ENCODE peak calls at places on chromosomes 7 and 10, in ten cellular contexts. H is dorsolateral prefrontal cortex, O is IMR-90, A is esophagus muscularis mucosa, I is retinal pigment epithelial cell, D is brain microvascular endothelial cell, G is astrocyte, L is A673, Z is MM.1S, R is GM06990. B is an unnamed sample.

GRCh38 chr10:42690449-42691360 is 52.3 kb upstream of the ZNF33B start:
- DNase-seq in H (no peak), O (no peak), A (no peak), I (no peak), D (no peak), G (no peak), L (peak), Z (no peak), R (no peak), B (no peak)

GRCh38 chr7:75842836-75843446 is 29.3 kb upstream of the CCL24 start:
- DNase-seq in H (no peak), O (peak), A (no peak), I (peak), D (peak), G (peak), L (peak), Z (peak), R (peak), B (peak)

GRCh38 chr10:58930497-58930896 is 245.9 kb upstream of the PHYHIPL start:
- DNase-seq in H (no peak), O (no peak), A (no peak), I (no peak), D (no peak), G (peak), L (no peak), Z (no peak), R (no peak), B (no peak)

GRCh38 chr10:63885159-63885558 is 364.0 kb downstream of the REEP3 start:
- DNase-seq in H (no peak), O (no peak), A (no peak), I (no peak), D (no peak), G (no peak), L (no peak), Z (no peak), R (no peak), B (no peak)

GRCh38 chr10:61869772-61870520 is 31.6 kb upstream of the ARID5B start:
- DNase-seq in H (no peak), O (peak), A (no peak), I (peak), D (no peak), G (peak), L (peak), Z (no peak), R (no peak), B (peak)

GRCh38 chr10:17009228-17009700 is 120.3 kb downstream of the CUBN start:
- DNase-seq in H (no peak), O (peak), A (peak), I (no peak), D (no peak), G (peak), L (peak), Z (no peak), R (no peak), B (peak)

GRCh38 chr7:99375070-99375807 is 709 bp downstream of the ARPC1B start:
- DNase-seq in H (peak), O (peak), A (peak), I (peak), D (peak), G (peak), L (peak), Z (peak), R (peak), B (peak)

GRCh38 chr10:103062854-103063642 is 130.0 kb downstream of the NT5C2 start:
- DNase-seq in H (peak), O (no peak), A (no peak), I (no peak), D (no peak), G (no peak), L (no peak), Z (no peak), R (no peak), B (no peak)

GRCh38 chr7:27996141-27996540 is 184.5 kb downstream of the JAZF1 start:
- DNase-seq in H (no peak), O (no peak), A (no peak), I (no peak), D (no peak), G (no peak), L (no peak), Z (no peak), R (no peak), B (no peak)

GRCh38 chr10:120963053-120963533 is 111.9 kb downstream of the WDR11 start:
- DNase-seq in H (no peak), O (no peak), A (no peak), I (no peak), D (no peak), G (no peak), L (no peak), Z (no peak), R (no peak), B (no peak)

GRCh38 chr7:99447943-99448342 is 9.2 kb downstream of the CPSF4 start:
- DNase-seq in H (no peak), O (no peak), A (no peak), I (no peak), D (no peak), G (no peak), L (no peak), Z (peak), R (no peak), B (no peak)

GRCh38 chr10:32333849-32334248 is 13.1 kb downstream of the EPC1 start:
- DNase-seq in H (no peak), O (no peak), A (no peak), I (no peak), D (no peak), G (no peak), L (no peak), Z (no peak), R (no peak), B (no peak)

GRCh38 chr7:20358106-20358505 is 27.4 kb downstream of the ITGB8 start:
- DNase-seq in H (no peak), O (no peak), A (no peak), I (no peak), D (no peak), G (no peak), L (no peak), Z (no peak), R (no peak), B (no peak)

GRCh38 chr10:55019461-55019860 is 218.4 kb upstream of the PCDH15 start:
- DNase-seq in H (no peak), O (no peak), A (no peak), I (peak), D (no peak), G (peak), L (no peak), Z (peak), R (no peak), B (no peak)

GRCh38 chr7:20402297-20403230 is 71.9 kb downstream of the ITGB8 start:
- DNase-seq in H (no peak), O (peak), A (no peak), I (no peak), D (no peak), G (no peak), L (no peak), Z (no peak), R (no peak), B (peak)

GRCh38 chr10:37563715-37564108 is 293.7 kb downstream of the ZNF248 start:
- DNase-seq in H (no peak), O (no peak), A (no peak), I (no peak), D (no peak), G (no peak), L (no peak), Z (no peak), R (no peak), B (no peak)

GRCh38 chr10:70753026-70753663 is 32.0 kb downstream of the TBATA start:
- DNase-seq in H (no peak), O (no peak), A (no peak), I (no peak), D (no peak), G (no peak), L (no peak), Z (no peak), R (no peak), B (no peak)

GRCh38 chr7:138208010-138208634 is 131.9 kb downstream of the AKR1D1 start:
- DNase-seq in H (no peak), O (no peak), A (no peak), I (no peak), D (no peak), G (no peak), L (no peak), Z (no peak), R (no peak), B (no peak)

GRCh38 chr7:42414961-42415505 is 178.0 kb upstream of the GLI3 start:
- DNase-seq in H (no peak), O (no peak), A (no peak), I (no peak), D (peak), G (no peak), L (no peak), Z (no peak), R (no peak), B (peak)

GRCh38 chr7:151722533-151722932 is 154.4 kb downstream of the PRKAG2 start:
- DNase-seq in H (no peak), O (no peak), A (no peak), I (no peak), D (no peak), G (no peak), L (no peak), Z (no peak), R (no peak), B (no peak)

GRCh38 chr10:63157845-63158624 is 24.9 kb downstream of the NRBF2 start:
- DNase-seq in H (no peak), O (peak), A (peak), I (peak), D (peak), G (peak), L (peak), Z (peak), R (peak), B (peak)

GRCh38 chr10:122267849-122268737 is 3.0 kb upstream of the BTBD16 start:
- DNase-seq in H (peak), O (peak), A (no peak), I (no peak), D (peak), G (no peak), L (peak), Z (peak), R (no peak), B (peak)

GRCh38 chr10:5023126-5023701 is 19.6 kb upstream of the AKR1C2 start:
- DNase-seq in H (no peak), O (no peak), A (peak), I (no peak), D (no peak), G (no peak), L (no peak), Z (no peak), R (no peak), B (no peak)

GRCh38 chr10:111650088-111650487 is 533.5 kb downstream of the GPAM start:
- DNase-seq in H (no peak), O (no peak), A (no peak), I (no peak), D (no peak), G (no peak), L (peak), Z (no peak), R (no peak), B (no peak)

GRCh38 chr7:148156248-148156647 is 434.3 kb upstream of the C7orf33 start:
- DNase-seq in H (no peak), O (peak), A (no peak), I (no peak), D (peak), G (peak), L (no peak), Z (no peak), R (no peak), B (peak)

GRCh38 chr10:98489561-98490481 is 43.1 kb upstream of the HPS1 start:
- DNase-seq in H (no peak), O (no peak), A (no peak), I (no peak), D (no peak), G (no peak), L (no peak), Z (no peak), R (no peak), B (no peak)

GRCh38 chr7:92778972-92779371 is 57.4 kb downstream of the CDK6 start:
- DNase-seq in H (no peak), O (peak), A (no peak), I (no peak), D (peak), G (peak), L (no peak), Z (peak), R (peak), B (peak)

GRCh38 chr7:117993377-117994003 is 120.2 kb upstream of the CTTNBP2 start:
- DNase-seq in H (no peak), O (peak), A (no peak), I (no peak), D (peak), G (peak), L (peak), Z (peak), R (peak), B (peak)

GRCh38 chr7:80316811-80317210 is 182.2 kb downstream of the GNAI1 start:
- DNase-seq in H (no peak), O (no peak), A (no peak), I (no peak), D (no peak), G (no peak), L (no peak), Z (no peak), R (no peak), B (no peak)

GRCh38 chr10:126972622-126973414 is 67.6 kb downstream of the DOCK1 start:
- DNase-seq in H (no peak), O (peak), A (no peak), I (peak), D (peak), G (peak), L (peak), Z (no peak), R (no peak), B (peak)

GRCh38 chr10:86856156-86856555 is 99.7 kb downstream of the BMPR1A start:
- DNase-seq in H (no peak), O (no peak), A (no peak), I (no peak), D (no peak), G (no peak), L (no peak), Z (no peak), R (no peak), B (no peak)

GRCh38 chr7:148031816-148032215 is 558.8 kb upstream of the C7orf33 start:
- DNase-seq in H (no peak), O (no peak), A (no peak), I (no peak), D (no peak), G (no peak), L (no peak), Z (no peak), R (no peak), B (no peak)

GRCh38 chr7:2953588-2954407 is 89.9 kb downstream of the CARD11 start:
- DNase-seq in H (peak), O (no peak), A (no peak), I (no peak), D (no peak), G (no peak), L (no peak), Z (no peak), R (no peak), B (no peak)

GRCh38 chr7:124857672-124858235 is 71.9 kb downstream of the POT1 start:
- DNase-seq in H (no peak), O (no peak), A (no peak), I (no peak), D (no peak), G (no peak), L (no peak), Z (no peak), R (no peak), B (no peak)

GRCh38 chr7:124856299-124856888 is 73.2 kb downstream of the POT1 start:
- DNase-seq in H (no peak), O (peak), A (no peak), I (no peak), D (peak), G (peak), L (peak), Z (peak), R (peak), B (peak)
- TF ChIP-seq CTCF in H (peak), O (peak), A (peak), I (peak), D (peak), G (peak), L (peak), Z (peak), R (peak), B (peak)

DNA sequence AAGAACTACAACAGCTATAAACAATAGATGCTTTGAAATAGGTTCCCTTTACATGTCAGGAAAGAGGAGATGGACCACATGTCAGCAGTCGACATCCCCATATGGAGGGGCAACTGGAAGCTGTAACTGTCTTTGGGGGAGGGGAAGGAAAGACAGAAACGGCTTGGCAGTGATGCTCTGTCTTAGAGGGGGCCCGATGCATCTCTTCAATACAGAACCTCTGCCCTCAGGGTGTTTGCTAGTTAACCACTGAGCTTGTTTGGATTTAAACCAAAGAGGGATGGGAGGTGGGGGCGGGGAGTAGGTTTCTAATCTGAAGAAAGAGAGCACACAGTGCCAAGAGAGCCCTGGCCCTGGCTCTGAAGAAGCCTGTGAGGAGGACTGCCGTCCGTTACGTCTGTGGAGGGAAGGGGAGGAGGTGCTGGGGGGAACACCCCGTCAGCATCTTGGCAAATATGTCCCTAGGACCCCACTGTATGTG is 55.2 kb downstream of the CPVL start:
- DNase-seq in H (no peak), O (no peak), A (no peak), I (no peak), D (no peak), G (no peak), L (no peak), Z (no peak), R (peak), B (peak)
- H3K4me3 ChIP-seq in H (peak), O (peak), A (peak), I (peak), D (peak), G (peak), L (no peak), Z (peak), R (peak), B (peak)

DNA sequence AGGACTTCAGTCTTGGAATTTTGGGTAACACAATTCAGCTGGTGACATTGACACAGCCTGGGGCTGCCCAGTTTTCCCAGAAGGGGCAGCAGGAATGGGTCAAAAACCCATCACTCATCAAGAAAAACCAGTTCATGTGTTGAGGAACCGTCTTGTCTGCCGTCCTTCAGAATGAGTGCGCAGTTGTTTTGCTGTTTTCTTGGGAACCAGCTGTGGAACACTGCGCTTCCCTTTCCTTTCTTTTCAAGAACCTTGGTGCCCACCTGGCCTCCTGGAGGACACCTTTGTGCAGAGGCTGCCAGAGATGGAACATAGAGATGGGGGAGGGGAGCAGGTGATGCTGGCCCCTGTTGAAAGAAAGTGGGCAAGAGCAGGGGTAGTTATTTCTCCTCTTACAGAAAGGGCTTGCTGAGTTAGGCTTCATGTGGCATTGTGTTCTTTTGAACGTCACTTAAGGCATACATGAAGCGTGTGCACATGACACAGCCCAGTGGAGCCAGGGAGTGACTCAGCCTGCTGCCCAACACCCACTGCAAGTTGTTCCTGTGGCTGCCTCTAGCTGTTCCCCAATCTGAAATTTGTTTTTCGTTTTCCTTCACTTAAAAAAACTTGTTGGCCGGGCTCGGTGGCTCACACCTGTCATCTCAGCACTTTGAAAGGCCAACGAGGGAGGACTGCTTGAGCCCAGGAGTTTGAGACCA is 87.4 kb upstream of the TNS3 start:
- DNase-seq in H (no peak), O (peak), A (no peak), I (peak), D (peak), G (peak), L (peak), Z (peak), R (peak), B (peak)
- TF ChIP-seq CTCF in H (no peak), O (no peak), A (no peak), I (peak), D (no peak), G (no peak), L (no peak), Z (peak), R (no peak), B (peak)

DNA sequence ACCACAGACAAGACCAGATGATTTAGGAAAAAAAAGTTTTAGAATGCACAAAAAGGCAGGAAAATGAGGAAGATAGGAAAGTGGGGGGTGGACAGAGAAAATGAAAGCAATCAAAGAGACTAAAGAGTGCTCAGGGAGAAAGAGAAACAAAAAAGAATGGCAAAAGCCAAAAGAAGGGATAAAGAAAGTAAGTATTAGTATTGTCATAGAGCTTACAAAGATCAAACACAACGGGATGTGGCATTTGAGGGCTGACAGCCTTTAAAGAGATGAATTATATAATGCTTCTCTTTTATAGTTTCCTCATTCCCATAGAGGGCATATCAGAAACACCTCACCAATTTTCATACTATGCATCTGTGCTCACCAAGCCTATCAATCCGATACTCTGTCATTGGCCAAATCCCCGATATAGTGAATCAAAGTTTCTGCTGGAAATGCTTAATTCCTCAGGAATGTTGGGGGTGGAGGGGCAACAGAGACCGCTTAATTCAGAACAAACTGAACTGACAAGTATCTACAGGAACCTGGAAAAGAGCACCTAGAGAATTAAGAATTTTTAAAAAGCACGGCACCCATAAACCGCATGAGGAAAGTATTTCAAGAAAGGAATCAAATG is 2.7 kb downstream of the COG5 start:
- DNase-seq in H (no peak), O (no peak), A (no peak), I (no peak), D (no peak), G (peak), L (no peak), Z (no peak), R (no peak), B (no peak)
- H3K4me3 ChIP-seq in H (no peak), O (no peak), A (no peak), I (no peak), D (no peak), G (peak), L (no peak), Z (no peak), R (no peak), B (no peak)

GRCh38 chr10:117536359-117536861 is 6.1 kb upstream of the EMX2 start:
- DNase-seq in H (no peak), O (no peak), A (no peak), I (no peak), D (no peak), G (no peak), L (no peak), Z (no peak), R (no peak), B (no peak)

GRCh38 chr10:117537904-117538524 is 4.5 kb upstream of the EMX2 start:
- DNase-seq in H (no peak), O (no peak), A (no peak), I (no peak), D (no peak), G (no peak), L (no peak), Z (no peak), R (no peak), B (no peak)

GRCh38 chr10:117537436-117537903 is 5.1 kb upstream of the EMX2 start:
- DNase-seq in H (no peak), O (no peak), A (no peak), I (no peak), D (no peak), G (no peak), L (no peak), Z (peak), R (no peak), B (no peak)

GRCh38 chr10:117535752-117536358 is 6.7 kb upstream of the EMX2 start:
- DNase-seq in H (no peak), O (no peak), A (no peak), I (no peak), D (no peak), G (no peak), L (no peak), Z (no peak), R (no peak), B (no peak)

GRCh38 chr10:117536862-117537435 is 5.6 kb upstream of the EMX2 start:
- DNase-seq in H (no peak), O (no peak), A (no peak), I (no peak), D (no peak), G (no peak), L (no peak), Z (no peak), R (no peak), B (no peak)
- TF ChIP-seq CTCF in H (no peak), O (no peak), A (no peak), I (no peak), D (no peak), G (no peak), L (no peak), Z (no peak), R (no peak), B (no peak)

DNA sequence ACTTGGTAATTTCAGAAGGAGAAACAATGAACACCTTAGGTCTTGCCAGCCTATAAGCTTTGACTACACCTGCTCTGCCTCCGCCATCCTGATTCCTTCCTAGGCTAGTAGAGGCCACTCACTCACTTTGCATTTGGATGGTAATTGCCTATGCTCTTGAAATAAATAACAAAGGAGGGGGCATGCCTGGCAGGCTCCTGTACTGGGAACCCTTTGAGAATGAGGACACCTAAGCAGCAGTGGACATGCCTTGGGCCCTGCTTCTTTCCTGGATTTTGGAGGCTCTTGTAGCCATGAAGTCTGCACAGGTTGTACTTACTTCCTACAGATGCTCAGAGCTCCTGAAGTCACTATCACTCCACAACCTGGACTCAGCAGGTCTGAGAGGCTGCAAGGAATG is 65.8 kb downstream of the BLNK start:
- DNase-seq in H (no peak), O (no peak), A (no peak), I (no peak), D (no peak), G (no peak), L (no peak), Z (no peak), R (no peak), B (no peak)
- H3K4me3 ChIP-seq in H (no peak), O (no peak), A (no peak), I (no peak), D (no peak), G (no peak), L (no peak), Z (no peak), R (no peak), B (no peak)

B was measured in fibroblast of pulmonary artery.